ENCODE peak calls at places on chromosome 4, in seven cellular contexts. I, C, Z, N, M, V and H are unnamed samples.

GRCh38 chr4:17544205-17544604 is 29.2 kb downstream of the CLRN2 start:
- DNase-seq in I (no peak), C (no peak), Z (no peak), N (no peak), M (peak), V (peak), H (peak)

GRCh38 chr4:26034849-26035248 is 120.8 kb downstream of the SMIM20 start:
- DNase-seq in I (no peak), C (no peak), Z (no peak), N (no peak), M (no peak), V (no peak), H (no peak)

GRCh38 chr4:2390780-2391490 is 27.5 kb downstream of the ZFYVE28 start:
- DNase-seq in I (no peak), C (no peak), Z (no peak), N (no peak), M (no peak), V (no peak), H (peak)

GRCh38 chr4:152659806-152660205 is 20.0 kb downstream of the TMEM154 start:
- DNase-seq in I (no peak), C (no peak), Z (no peak), N (no peak), M (no peak), V (no peak), H (no peak)

GRCh38 chr4:38371391-38371851 is 292.6 kb upstream of the KLF3 start:
- DNase-seq in I (peak), C (peak), Z (no peak), N (no peak), M (no peak), V (peak), H (no peak)

GRCh38 chr4:35166437-35166836 is 1077.9 kb downstream of the ARAP2 start:
- DNase-seq in I (no peak), C (no peak), Z (no peak), N (no peak), M (no peak), V (peak), H (no peak)

GRCh38 chr4:84578540-84579409 is 4.2 kb upstream of the CDS1 start:
- DNase-seq in I (peak), C (peak), Z (no peak), N (no peak), M (peak), V (peak), H (peak)

GRCh38 chr4:74395633-74396032 is 30.7 kb downstream of the EREG start:
- DNase-seq in I (peak), C (no peak), Z (no peak), N (no peak), M (peak), V (no peak), H (no peak)